ENCODE peak calls at places on chromosomes 6 and 20, in five cellular contexts. X is PC-3; F is HCT116; C is GM12878; J is CD8-positive, alpha-beta T cell. O is an unnamed sample.

GRCh38 chr20:48456361-48457184 is 371.2 kb downstream of the PREX1 start:
- DNase-seq in X (no peak), F (no peak), C (peak; percentile 37), J (no peak), O (no peak)

GRCh38 chr6:14796974-14797762 is 448.7 kb upstream of the JARID2 start:
- DNase-seq in X (no peak), F (no peak), C (no peak), J (no peak), O (no peak)

GRCh38 chr6:77638129-77638830 is 14.6 kb upstream of the MEI4 start:
- DNase-seq in X (no peak), F (no peak), C (no peak), J (no peak), O (no peak)

GRCh38 chr6:161414800-161415199 is 140.9 kb upstream of the AGPAT4 start:
- DNase-seq in X (no peak), F (no peak), C (no peak), J (no peak), O (no peak)

GRCh38 chr20:51116765-51117686 is 94.1 kb upstream of the KCNG1 start:
- DNase-seq in X (peak; percentile 51), F (no peak), C (no peak), J (no peak), O (no peak)

GRCh38 chr6:322205-322930 is 30.1 kb downstream of the DUSP22 start:
- DNase-seq in X (no peak), F (no peak), C (no peak), J (no peak), O (peak; percentile 10)

GRCh38 chr20:52219441-52219840 is 27.9 kb upstream of the ZFP64 start:
- DNase-seq in X (peak; percentile 91), F (no peak), C (no peak), J (no peak), O (peak; percentile 5)

GRCh38 chr6:167291623-167292300 is 647 bp downstream of the UNC93A start:
- DNase-seq in X (no peak), F (no peak), C (no peak), J (no peak), O (no peak)

GRCh38 chr6:53513519-53513966 is 31.4 kb downstream of the GCLC start:
- DNase-seq in X (no peak), F (no peak), C (no peak), J (no peak), O (no peak)

GRCh38 chr6:147135211-147135672 is 69.0 kb upstream of the STXBP5 start:
- DNase-seq in X (peak; percentile 85), F (no peak), C (no peak), J (no peak), O (no peak)

GRCh38 chr6:40138273-40138720 is 204.0 kb upstream of the MOCS1 start:
- DNase-seq in X (no peak), F (no peak), C (peak; percentile 27), J (no peak), O (no peak)

GRCh38 chr20:48156951-48157700 is 371.8 kb upstream of the SULF2 start:
- DNase-seq in X (peak; percentile 49), F (no peak), C (no peak), J (no peak), O (no peak)

GRCh38 chr6:168088161-168089106 is 9.4 kb upstream of the FRMD1 start:
- DNase-seq in X (no peak), F (no peak), C (no peak), J (no peak), O (no peak)

GRCh38 chr6:125258651-125259353 is 43.0 kb downstream of the HDDC2 start:
- DNase-seq in X (peak; percentile 15), F (no peak), C (peak; percentile 16), J (no peak), O (no peak)

GRCh38 chr6:45148278-45148677 is 179.9 kb upstream of the RUNX2 start:
- DNase-seq in X (no peak), F (no peak), C (no peak), J (no peak), O (no peak)

GRCh38 chr6:104784884-104785283 is 74.8 kb downstream of the HACE1 start:
- DNase-seq in X (no peak), F (no peak), C (no peak), J (no peak), O (no peak)

GRCh38 chr6:25498510-25498909 is 153.5 kb upstream of the SCGN start:
- DNase-seq in X (no peak), F (no peak), C (no peak), J (no peak), O (no peak)

GRCh38 chr6:894274-894673 is 201.3 kb upstream of the EXOC2 start:
- DNase-seq in X (no peak), F (no peak), C (no peak), J (no peak), O (no peak)

GRCh38 chr6:110341671-110342304 is 16.4 kb downstream of the METTL24 start:
- DNase-seq in X (peak; percentile 34), F (peak; percentile 15), C (no peak), J (no peak), O (no peak)

GRCh38 chr6:27287751-27288135 is 24.3 kb downstream of the POM121L2 start:
- DNase-seq in X (no peak), F (no peak), C (no peak), J (no peak), O (no peak)

GRCh38 chr6:27290850-27291208 is 21.2 kb downstream of the POM121L2 start:
- DNase-seq in X (no peak), F (no peak), C (no peak), J (no peak), O (no peak)

GRCh38 chr6:27293436-27294152 is 18.5 kb downstream of the POM121L2 start:
- DNase-seq in X (peak; percentile 81), F (peak; percentile 18), C (no peak), J (no peak), O (peak; percentile 89)

GRCh38 chr6:27288136-27289044 is 23.7 kb downstream of the POM121L2 start:
- DNase-seq in X (peak; percentile 33), F (no peak), C (no peak), J (no peak), O (no peak)

DNA sequence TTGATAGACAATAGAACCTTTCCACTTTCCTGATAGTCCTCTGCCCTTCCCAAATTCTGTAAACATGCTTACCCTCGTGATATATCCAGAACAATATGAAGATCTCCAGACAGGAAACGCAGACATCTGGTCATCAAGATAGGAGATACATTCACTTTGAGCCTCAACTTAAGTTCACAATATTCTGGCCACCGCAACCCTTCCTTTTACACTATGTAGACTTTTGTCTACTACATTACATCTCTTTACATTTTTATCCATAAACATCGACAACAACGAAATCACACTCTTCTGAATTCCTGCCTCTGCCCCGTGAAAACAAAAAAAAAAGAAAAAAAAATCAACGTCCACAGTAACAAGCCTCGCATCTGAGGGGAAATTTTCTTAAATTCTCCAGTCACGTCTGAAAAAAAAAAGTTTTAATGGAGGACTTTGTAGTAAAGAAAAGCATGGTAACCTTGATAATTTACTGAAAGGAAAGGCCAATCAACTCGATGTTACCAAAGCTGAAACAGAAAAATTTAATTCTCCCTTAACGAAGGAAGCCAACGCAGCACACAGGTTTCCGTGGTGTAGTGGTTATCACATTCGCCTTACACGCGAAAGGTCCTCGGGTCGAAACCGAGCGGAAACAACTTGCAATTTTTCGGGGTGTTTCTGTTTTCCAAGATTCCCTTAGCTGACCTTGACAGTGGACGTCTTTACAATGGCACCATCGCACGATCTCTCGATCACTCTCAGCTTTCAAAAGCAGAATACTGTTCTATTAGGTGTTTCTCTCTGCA is 21.8 kb downstream of the POM121L2 start:
- DNase-seq in X (no peak), F (no peak), C (peak; percentile 40), J (no peak), O (peak; percentile 97)
- H3K27me3 ChIP-seq in X (no peaks in the 10 kb centered on the region), F (no peaks in the 10 kb centered on the region), C (no peaks in the 10 kb centered on the region), J (peaks cover 65% of the 10 kb centered on the region), O (no peaks in the 10 kb centered on the region)

DNA sequence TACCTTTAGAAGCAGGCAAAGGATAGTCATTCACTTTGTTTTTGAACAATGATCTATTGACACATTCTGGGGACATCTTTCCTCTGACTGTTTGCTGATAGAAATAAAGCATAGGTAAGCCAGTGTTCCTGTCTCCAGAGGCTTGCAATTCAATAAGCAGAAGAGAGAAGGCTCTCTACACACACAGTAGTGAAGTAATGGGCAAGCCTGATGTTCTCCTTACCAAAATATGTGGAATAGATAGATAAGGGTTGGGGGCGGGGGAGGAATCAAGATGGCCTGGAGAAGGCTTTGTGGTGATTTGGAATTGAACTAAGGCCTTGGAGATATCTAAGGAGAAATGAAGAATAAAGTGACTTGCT is 27.3 kb downstream of the PAQR8 start:
- DNase-seq in X (no peak), F (no peak), C (no peak), J (no peak), O (no peak)
- H3K27me3 ChIP-seq in X (no peaks in the 10 kb centered on the region), F (no peaks in the 10 kb centered on the region), C (no peaks in the 10 kb centered on the region), J (no peaks in the 10 kb centered on the region), O (no peaks in the 10 kb centered on the region)

GRCh38 chr20:46182271-46182670 is 64.2 kb downstream of the CD40 start:
- DNase-seq in X (no peak), F (no peak), C (no peak), J (no peak), O (no peak)

GRCh38 chr20:46179811-46180326 is 61.8 kb downstream of the CD40 start:
- DNase-seq in X (no peak), F (no peak), C (no peak), J (no peak), O (no peak)

GRCh38 chr20:46183768-46184167 is 65.7 kb downstream of the CD40 start:
- DNase-seq in X (no peak), F (no peak), C (no peak), J (no peak), O (no peak)

GRCh38 chr20:46185353-46185752 is 67.2 kb downstream of the CD40 start:
- DNase-seq in X (no peak), F (no peak), C (no peak), J (no peak), O (no peak)

GRCh38 chr20:46182801-46183200 is 64.7 kb downstream of the CD40 start:
- DNase-seq in X (no peak), F (no peak), C (no peak), J (no peak), O (no peak)
- H3K27me3 ChIP-seq in X (peaks cover 28% of the 10 kb centered on the region), F (no peaks in the 10 kb centered on the region), C (peaks cover 6% of the 10 kb centered on the region), J (no peaks in the 10 kb centered on the region), O (peaks cover 2% of the 10 kb centered on the region)

DNA sequence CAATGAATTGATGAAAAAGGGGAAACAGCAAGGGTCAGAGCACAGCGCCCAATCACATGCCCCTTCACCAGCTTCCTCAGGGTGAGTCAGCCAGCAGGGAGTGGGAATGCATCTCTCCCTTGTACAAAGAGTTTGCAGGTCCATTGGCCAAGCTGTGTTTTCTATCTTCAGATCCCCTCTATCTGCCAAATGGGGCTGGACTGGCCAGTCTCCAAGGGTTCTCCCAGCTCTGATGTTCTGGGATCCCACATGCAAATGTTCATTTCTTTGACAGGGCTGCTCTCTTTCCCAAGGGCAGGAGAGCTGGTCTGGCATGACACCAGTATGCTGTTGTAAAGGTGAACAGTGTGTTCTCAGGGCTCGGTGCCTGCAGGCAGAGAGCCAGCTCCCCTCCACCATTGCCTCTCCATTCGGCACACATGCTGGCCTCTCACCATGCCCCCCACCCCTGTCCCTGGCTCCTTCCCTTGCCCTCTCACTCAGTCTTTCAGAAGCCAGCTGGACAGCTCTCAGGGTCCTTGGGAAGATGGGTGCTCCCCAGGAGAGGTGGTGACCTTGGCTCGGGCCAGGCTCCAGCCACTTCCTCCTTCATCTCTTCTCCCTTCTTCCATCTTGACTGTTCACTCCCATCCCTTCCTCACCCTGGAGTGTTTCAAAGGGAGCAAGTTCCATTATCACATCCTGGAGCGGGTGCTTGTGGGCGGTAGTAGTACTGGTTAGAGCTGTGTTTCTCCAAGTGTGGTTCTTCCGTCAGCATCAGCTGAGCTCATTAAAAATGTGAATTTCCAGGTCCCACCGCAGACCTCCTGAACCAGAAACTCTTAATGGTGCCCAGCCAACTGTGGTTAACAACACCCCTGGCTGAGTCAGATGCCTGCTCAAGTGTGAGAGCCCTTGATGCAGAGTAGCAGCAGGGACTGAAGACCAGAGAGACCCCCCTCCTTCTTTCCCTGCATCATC is 24.7 kb downstream of the ANGPT4 start:
- DNase-seq in X (no peak), F (no peak), C (peak; percentile 37), J (no peak), O (no peak)
- H3K27me3 ChIP-seq in X (peaks cover 21% of the 10 kb centered on the region), F (no peaks in the 10 kb centered on the region), C (no peaks in the 10 kb centered on the region), J (no peaks in the 10 kb centered on the region), O (no peaks in the 10 kb centered on the region)